ENCODE peak calls at places on chromosomes 2 and 18, in five cellular contexts. H is cardiac fibroblast, K is neural progenitor cell, I is B cell, N is HCT116. D is an unnamed sample.

GRCh38 chr2:27901219-27901618 is 10.7 kb downstream of the BABAM2 start:
- DNase-seq in H (no peak), K (no peak), I (no peak), N (no peak), D (no peak)

GRCh38 chr18:45046226-45046625 is 365.5 kb downstream of the SETBP1 start:
- DNase-seq in H (no peak), K (no peak), I (no peak), N (no peak), D (no peak)

GRCh38 chr18:49788327-49788908 is 24.9 kb downstream of the ACAA2 start:
- DNase-seq in H (peak), K (no peak), I (no peak), N (no peak), D (no peak)

GRCh38 chr2:55111570-55112228 is 61.4 kb upstream of the RTN4 start:
- DNase-seq in H (peak), K (no peak), I (no peak), N (peak), D (no peak)

GRCh38 chr2:160493227-160494028 is at the start of gene RBMS1:
- DNase-seq in H (peak), K (peak), I (peak), N (no peak), D (no peak)

GRCh38 chr2:214830794-214831346 is 21.4 kb upstream of the BARD1 start:
- DNase-seq in H (peak), K (peak), I (peak), N (no peak), D (no peak)

GRCh38 chr2:143282684-143283083 is 153.5 kb downstream of the ARHGAP15 start:
- DNase-seq in H (no peak), K (peak), I (peak), N (no peak), D (no peak)

GRCh38 chr2:233650981-233651380 is 14.7 kb downstream of the UGT1A10 start:
- DNase-seq in H (no peak), K (no peak), I (no peak), N (no peak), D (no peak)

GRCh38 chr18:77114564-77115391 is 17.8 kb downstream of the MBP start:
- DNase-seq in H (peak), K (no peak), I (no peak), N (no peak), D (peak)

GRCh38 chr18:60146220-60146960 is 226.2 kb downstream of the MC4R start:
- DNase-seq in H (peak), K (no peak), I (no peak), N (no peak), D (no peak)

GRCh38 chr18:8898990-8899389 is 193.6 kb downstream of the MTCL1 start:
- DNase-seq in H (no peak), K (no peak), I (no peak), N (no peak), D (no peak)

GRCh38 chr2:28994074-28994473 is 13.0 kb downstream of the TOGARAM2 start:
- DNase-seq in H (no peak), K (no peak), I (no peak), N (no peak), D (no peak)

GRCh38 chr2:88458633-88459032 is 6.1 kb upstream of the FOXI3 start:
- DNase-seq in H (no peak), K (no peak), I (no peak), N (no peak), D (no peak)

GRCh38 chr2:123165616-123166015 is 859.5 kb upstream of the CNTNAP5 start:
- DNase-seq in H (peak), K (no peak), I (no peak), N (no peak), D (no peak)

GRCh38 chr2:48328972-48329723 is 200.8 kb upstream of the STON1 start:
- DNase-seq in H (no peak), K (peak), I (no peak), N (no peak), D (no peak)

GRCh38 chr2:207256476-207257207 is 90.9 kb upstream of the KLF7 start:
- DNase-seq in H (peak), K (no peak), I (no peak), N (no peak), D (no peak)

GRCh38 chr2:211033765-211034164 is 477.4 kb downstream of the CPS1 start:
- DNase-seq in H (peak), K (peak), I (no peak), N (peak), D (no peak)
- TF ChIP-seq CTCF in H (peak), K (peak), I (no peak), N (peak), D (peak)

GRCh38 chr2:201965550-201965949 is 68.1 kb upstream of the FZD7 start:
- DNase-seq in H (no peak), K (no peak), I (no peak), N (no peak), D (no peak)
- TF ChIP-seq CTCF in H (no peak), K (peak), I (no peak), N (no peak), D (peak)

DNA sequence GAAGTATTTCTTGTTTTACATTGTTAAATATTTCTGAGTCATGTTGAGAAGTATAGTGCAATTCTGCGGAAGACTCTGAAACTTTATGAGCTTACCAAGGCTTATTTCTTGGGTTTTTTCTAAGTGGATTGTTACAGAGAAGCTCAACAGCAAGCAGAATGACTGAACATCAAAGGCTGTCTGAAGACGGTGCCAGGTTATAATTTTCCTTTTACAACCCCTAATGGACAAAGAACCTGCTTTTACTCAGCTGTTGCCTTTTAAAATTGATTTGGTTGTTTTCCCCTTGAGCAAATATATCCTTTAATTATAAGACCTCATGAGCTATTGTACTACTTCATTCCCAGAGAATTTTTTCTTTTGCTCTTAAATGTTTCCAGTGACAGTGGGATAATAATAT is 41.6 kb downstream of the LAMA3 start:
- DNase-seq in H (no peak), K (no peak), I (no peak), N (no peak), D (no peak)
- TF ChIP-seq CTCF in H (no peak), K (no peak), I (no peak), N (no peak), D (no peak)

GRCh38 chr2:95203911-95204310 is 3.4 kb upstream of the ZNF892 start:
- DNase-seq in H (no peak), K (no peak), I (no peak), N (no peak), D (no peak)

GRCh38 chr2:95206086-95206485 is 1.2 kb upstream of the ZNF892 start:
- DNase-seq in H (no peak), K (peak), I (no peak), N (no peak), D (no peak)

GRCh38 chr2:95208101-95208500 is 780 bp downstream of the ZNF892 start:
- DNase-seq in H (peak), K (no peak), I (no peak), N (no peak), D (no peak)

GRCh38 chr2:95204396-95204795 is 2.9 kb upstream of the ZNF892 start:
- DNase-seq in H (no peak), K (no peak), I (no peak), N (no peak), D (no peak)

GRCh38 chr2:95207111-95207961 is at the start of gene ZNF892:
- DNase-seq in H (peak), K (peak), I (peak), N (peak), D (peak)
- TF ChIP-seq CTCF in H (peak), K (peak), I (peak), N (no peak), D (peak)